ENCODE peak calls at places on chromosomes 5 and 9, in six cellular contexts. H is tibial nerve, R is mucosa of descending colon, W is transverse colon, L is upper lobe of left lung, T is colonic mucosa. E is an unnamed sample.

GRCh38 chr5:100777680-100778281 is 125.3 kb downstream of the ST8SIA4 start:
- DNase-seq in L (peak; percentile 56), R (peak; percentile 67), H (peak; percentile 61), W (peak; percentile 37), T (peak; percentile 48), E (no peak)

GRCh38 chr5:82413302-82414042 is 135.3 kb upstream of the RPS23 start:
- DNase-seq in L (no peak), H (no peak), R (no peak), W (no peak), T (no peak), E (no peak)

GRCh38 chr5:163347671-163348070 is 89.7 kb upstream of the CCNG1 start:
- DNase-seq in W (peak; percentile 50), R (peak; percentile 68), T (peak; percentile 72), H (peak; percentile 52), L (peak; percentile 30), E (no peak)

GRCh38 chr5:149172709-149173505 is 31.6 kb downstream of the ABLIM3 start:
- DNase-seq in R (no peak), W (no peak), T (no peak), H (no peak), L (no peak), E (no peak)

GRCh38 chr5:126137771-126138474 is 285.3 kb upstream of the GRAMD2B start:
- DNase-seq in H (no peak), R (no peak), L (no peak), T (no peak), W (no peak), E (no peak)

GRCh38 chr9:97307500-97308163 is at the start of gene CCDC180:
- DNase-seq in W (no peak), T (no peak), R (no peak), L (peak; percentile 56), H (peak; percentile 36), E (no peak)

GRCh38 chr5:99879791-99880511 is 655.2 kb upstream of the FAM174A start:
- DNase-seq in T (no peak), R (no peak), W (no peak), H (no peak), L (no peak), E (peak; percentile 21)

GRCh38 chr9:124280176-124280691 is 22.5 kb downstream of the NEK6 start:
- DNase-seq in R (no peak), L (peak; percentile 82), T (no peak), H (peak; percentile 65), W (no peak), E (peak; percentile 78)

GRCh38 chr5:11607944-11608343 is 296.3 kb downstream of the CTNND2 start:
- DNase-seq in R (no peak), W (no peak), H (no peak), T (no peak), L (no peak), E (no peak)

GRCh38 chr5:165143727-165144210 is 1638.3 kb downstream of the MAT2B start:
- DNase-seq in H (no peak), R (no peak), W (no peak), L (no peak), T (no peak), E (no peak)

GRCh38 chr5:149546974-149547373 is 4.3 kb downstream of the CSNK1A1 start:
- DNase-seq in W (no peak), H (no peak), L (no peak), R (peak; percentile 71), T (peak; percentile 62), E (no peak)

GRCh38 chr5:157222506-157223230 is 42.0 kb downstream of the ITK start:
- DNase-seq in H (no peak), R (no peak), L (no peak), W (no peak), T (no peak), E (no peak)

GRCh38 chr9:35470894-35471293 is 19.0 kb upstream of the RUSC2 start:
- DNase-seq in R (no peak), H (peak; percentile 52), W (no peak), T (no peak), L (no peak), E (no peak)

GRCh38 chr5:66367814-66368541 is 223.9 kb downstream of the SREK1 start:
- DNase-seq in H (no peak), R (no peak), W (no peak), L (no peak), T (no peak), E (no peak)
- H3K4me1 ChIP-seq in H (no peaks in the 10 kb centered on the region), R (no peaks in the 10 kb centered on the region), W (no peaks in the 10 kb centered on the region), L (no peaks in the 10 kb centered on the region), T (no peaks in the 10 kb centered on the region), E (no peaks in the 10 kb centered on the region)

DNA sequence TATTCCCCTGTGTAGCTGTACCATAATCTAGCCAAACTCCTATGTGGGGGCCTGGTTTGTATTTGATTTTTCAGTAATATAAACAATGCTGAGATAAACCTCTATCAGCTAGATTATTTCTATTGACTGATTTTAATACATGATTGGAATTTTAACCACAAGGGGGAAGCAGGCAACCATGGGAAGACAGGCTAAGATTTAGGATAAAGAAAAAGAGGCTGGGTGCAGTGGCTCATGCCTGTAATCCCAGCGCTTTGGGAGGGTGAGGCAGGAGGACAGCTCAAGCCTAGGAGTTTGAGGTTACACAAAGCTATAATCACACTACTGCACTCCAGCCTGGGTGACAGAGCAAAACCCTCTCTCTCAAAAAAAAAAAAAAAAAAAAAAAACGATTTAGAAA is 18.1 kb upstream of the GPX3 start:
- DNase-seq in W (no peak), H (no peak), R (peak; percentile 43), L (no peak), T (peak; percentile 30), E (no peak)
- TF ChIP-seq CTCF in W (peak; percentile 50), H (peak; percentile 68), R (no peak), L (peak; percentile 53), T (peak; percentile 25), E (peak; percentile 65)

DNA sequence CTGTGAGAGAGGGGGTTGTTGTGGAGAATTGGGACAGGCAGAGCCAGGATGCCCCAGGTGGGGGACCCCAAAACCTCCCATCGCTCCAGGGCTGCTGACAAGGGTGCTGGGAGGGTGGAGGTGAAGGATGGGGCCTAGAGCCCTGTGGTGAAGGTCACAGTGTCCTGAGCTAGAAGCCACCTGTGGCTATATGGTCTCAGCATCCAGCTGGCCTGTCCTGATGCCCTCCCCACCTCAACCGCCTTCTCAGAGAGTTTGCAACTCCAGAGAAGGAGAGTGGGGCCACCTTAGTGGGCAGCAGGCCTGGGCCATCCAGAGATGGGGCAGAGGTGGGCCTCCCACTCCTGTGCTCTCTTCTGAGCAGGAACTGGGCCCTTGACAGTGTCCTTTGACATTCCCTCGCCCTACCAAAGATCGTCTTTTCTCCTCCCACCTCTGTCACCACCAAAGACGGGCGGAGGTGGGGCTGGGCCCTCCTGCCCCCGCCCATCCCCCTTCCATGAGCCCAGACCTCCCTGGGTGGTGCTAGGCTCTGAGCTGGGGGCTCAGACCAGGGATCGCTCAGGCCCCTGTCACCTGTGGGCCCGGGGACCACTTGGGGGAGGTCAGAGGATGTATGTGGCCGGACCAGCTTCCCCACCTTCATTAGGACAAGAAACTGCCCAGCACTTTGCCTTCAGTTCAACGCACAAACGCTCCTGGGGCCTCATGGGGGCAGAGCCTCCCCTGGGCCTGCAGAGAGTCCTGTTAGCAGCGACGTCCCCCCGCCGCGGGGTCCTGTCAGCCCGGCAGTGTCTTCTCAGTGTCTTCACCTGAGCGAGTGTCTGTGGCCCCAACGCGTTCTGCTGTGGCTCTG is 10.0 kb upstream of the DOLPP1 start:
- DNase-seq in H (no peak), L (no peak), T (no peak), W (no peak), R (no peak), E (no peak)
- H3K4me1 ChIP-seq in H (no peaks in the 10 kb centered on the region), L (no peaks in the 10 kb centered on the region), T (no peaks in the 10 kb centered on the region), W (peaks cover 5% of the 10 kb centered on the region), R (peaks cover 7% of the 10 kb centered on the region), E (no peaks in the 10 kb centered on the region)

DNA sequence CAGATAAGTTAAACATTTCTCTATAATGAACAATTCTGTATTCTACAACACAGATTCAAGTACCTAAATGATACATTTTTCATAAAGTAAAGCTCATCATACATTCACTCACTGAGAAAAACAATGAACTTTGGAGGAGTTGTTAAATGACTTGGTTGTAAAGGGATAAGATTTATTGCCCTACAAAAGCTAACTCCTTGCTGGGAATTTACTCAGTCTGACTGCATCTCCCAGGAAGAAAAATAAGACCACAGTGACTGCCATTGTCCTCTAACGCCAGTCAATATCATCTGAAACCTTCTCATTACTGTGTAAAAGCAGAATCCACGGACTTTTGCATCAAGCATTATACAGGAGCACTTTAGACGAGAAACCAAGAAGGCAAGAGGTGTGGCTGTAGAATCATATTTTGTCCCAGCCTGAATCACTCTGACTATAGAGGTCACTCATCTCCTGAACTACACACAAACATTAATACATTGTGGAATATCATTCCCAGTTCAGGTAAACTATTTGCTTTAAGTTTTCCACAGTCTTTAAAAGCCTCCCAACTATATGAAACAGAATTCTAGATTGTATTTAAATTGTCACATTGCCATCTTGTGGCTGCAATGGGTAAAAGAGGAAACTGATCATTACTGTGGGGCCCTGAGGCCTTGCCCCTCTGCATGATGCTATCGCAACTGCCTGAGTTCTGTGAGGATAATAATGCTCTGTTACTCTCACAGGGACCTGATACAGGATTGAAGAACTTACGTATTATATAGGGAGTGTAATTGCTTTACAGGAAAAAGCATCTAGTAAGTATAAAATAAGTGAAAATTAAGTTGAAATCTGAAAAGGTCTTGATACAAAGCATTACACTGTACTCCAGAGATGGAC is 142.9 kb downstream of the SLCO4C1 start:
- DNase-seq in W (no peak), R (peak; percentile 38), L (no peak), H (no peak), T (peak; percentile 24), E (no peak)
- TF ChIP-seq CTCF in W (peak; percentile 43), R (no peak), L (peak; percentile 22), H (peak; percentile 32), T (peak; percentile 35), E (peak; percentile 41)

DNA sequence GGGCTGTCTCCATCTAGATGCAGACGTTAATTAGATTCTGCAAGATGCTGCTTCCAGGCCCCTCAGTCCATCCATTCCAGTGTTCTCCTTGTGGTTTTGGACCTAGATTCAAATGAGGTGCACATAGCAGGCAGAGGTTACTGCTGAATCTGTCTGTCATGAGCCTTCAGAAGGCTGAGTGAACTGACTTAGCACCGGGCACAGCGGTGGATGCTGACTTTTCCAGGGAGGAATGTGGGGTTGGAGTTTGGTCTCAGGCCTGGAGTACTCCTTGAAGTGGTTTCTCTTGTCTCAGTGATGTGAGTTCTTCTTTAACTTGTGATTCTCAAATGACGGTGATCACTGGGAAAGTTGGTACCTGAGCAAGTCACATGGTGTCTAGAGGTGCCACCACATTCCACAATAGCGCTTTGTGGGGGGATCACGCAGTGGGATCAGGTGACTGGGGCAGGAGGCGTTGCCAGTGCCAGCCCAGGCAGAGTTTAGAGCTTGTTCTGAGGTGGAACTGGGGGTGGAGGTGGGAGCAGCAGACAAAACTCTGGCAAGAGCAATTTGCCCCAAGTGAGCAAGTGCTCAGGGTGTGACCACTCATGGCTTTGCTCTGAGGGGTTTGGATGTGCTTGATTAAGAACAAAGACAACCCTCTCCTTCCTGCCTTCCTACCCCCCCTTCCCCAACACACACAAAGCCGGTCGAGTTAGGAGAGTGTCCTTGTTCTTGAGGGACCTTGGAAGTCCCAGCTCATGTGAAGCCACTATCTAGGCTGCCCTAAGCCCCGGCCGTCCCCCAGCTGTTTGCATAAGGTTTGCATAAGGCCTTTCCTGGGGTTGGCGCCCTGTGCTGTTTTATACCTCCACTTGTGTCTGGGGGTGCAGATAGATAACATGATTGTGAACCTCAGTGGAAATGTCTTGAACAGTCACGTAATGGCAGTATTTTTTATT is 25.1 kb downstream of the JADE2 start:
- DNase-seq in W (no peak), R (no peak), H (no peak), L (no peak), T (no peak), E (no peak)
- H3K4me1 ChIP-seq in W (peaks cover 60% of the 10 kb centered on the region), R (peaks cover 5% of the 10 kb centered on the region), H (peaks cover 48% of the 10 kb centered on the region), L (peaks cover 50% of the 10 kb centered on the region), T (peaks cover 22% of the 10 kb centered on the region), E (peaks cover 50% of the 10 kb centered on the region)

E was measured in upper lobe of right lung.